ENCODE peak calls at places on chromosomes 7 and 10, in five cellular contexts. D is heart right ventricle, L is DND-41, J is tibial nerve, S is pancreas. B is an unnamed sample.

GRCh38 chr7:52463341-52463740 is 572.1 kb upstream of the POM121L12 start:
- DNase-seq in S (no peak), D (no peak), L (no peak), J (no peak), B (no peak)

GRCh38 chr10:50604823-50605222 is 18.9 kb downstream of the SGMS1 start:
- DNase-seq in D (no peak), L (no peak), J (no peak), S (no peak), B (no peak)

GRCh38 chr10:16606421-16606820 is 84.7 kb upstream of the C1QL3 start:
- DNase-seq in J (no peak), D (no peak), S (no peak), L (no peak), B (no peak)

GRCh38 chr10:61332506-61332905 is 120.7 kb downstream of the TMEM26 start:
- DNase-seq in S (no peak), J (no peak), D (no peak), L (no peak), B (no peak)

GRCh38 chr7:47479821-47480575 is 101.9 kb downstream of the TNS3 start:
- DNase-seq in J (no peak), L (no peak), S (no peak), D (no peak), B (no peak)

GRCh38 chr7:154613811-154614210 is 389.1 kb downstream of the PAXIP1 start:
- DNase-seq in J (no peak), S (no peak), L (no peak), D (no peak), B (no peak)

GRCh38 chr7:79403451-79403850 is 50.0 kb downstream of the MAGI2 start:
- DNase-seq in L (no peak), D (no peak), S (no peak), J (no peak), B (no peak)

GRCh38 chr10:74177140-74177677 is 26.2 kb downstream of the ADK start:
- DNase-seq in D (peak; percentile 29), J (no peak), L (peak; percentile 29), S (peak; percentile 71), B (no peak)

GRCh38 chr7:111638048-111638447 is 75.8 kb upstream of the IMMP2L start:
- DNase-seq in J (no peak), L (no peak), D (no peak), S (no peak), B (no peak)

GRCh38 chr7:82081644-82082224 is 311.9 kb upstream of the HGF start:
- DNase-seq in J (no peak), D (no peak), S (no peak), L (no peak), B (no peak)

GRCh38 chr7:31082017-31082416 is 29.9 kb downstream of the ADCYAP1R1 start:
- DNase-seq in J (no peak), D (no peak), L (no peak), S (no peak), B (peak; percentile 8)

GRCh38 chr10:23694446-23694920 is 255.6 kb downstream of the OTUD1 start:
- DNase-seq in S (no peak), J (no peak), D (no peak), L (no peak), B (no peak)

GRCh38 chr7:116212859-116213258 is 2.5 kb downstream of the TES start:
- DNase-seq in D (no peak), S (no peak), L (no peak), J (no peak), B (no peak)

GRCh38 chr7:55242613-55243012 is 122.5 kb upstream of the LANCL2 start:
- DNase-seq in S (no peak), D (no peak), L (no peak), J (no peak), B (no peak)

GRCh38 chr7:66641526-66641871 is 12.8 kb downstream of the KCTD7 start:
- DNase-seq in J (no peak), D (no peak), S (no peak), L (no peak), B (no peak)

GRCh38 chr7:66640802-66641525 is 12.3 kb downstream of the KCTD7 start:
- DNase-seq in D (no peak), L (no peak), J (no peak), S (no peak), B (no peak)

GRCh38 chr7:66639773-66640172 is 11.1 kb downstream of the KCTD7 start:
- DNase-seq in D (no peak), S (no peak), J (no peak), L (no peak), B (no peak)

GRCh38 chr7:66642186-66642585 is 13.5 kb downstream of the KCTD7 start:
- DNase-seq in S (no peak), L (no peak), J (no peak), D (no peak), B (no peak)

GRCh38 chr7:66638309-66639099 is 9.8 kb downstream of the KCTD7 start:
- DNase-seq in J (no peak), S (no peak), D (no peak), L (no peak), B (no peak)
- TF ChIP-seq CTCF in J (no peak), S (no peak), D (no peak), L (peak; percentile 24), B (no peak)

GRCh38 chr7:41943098-41943577 is 240.2 kb upstream of the INHBA start:
- DNase-seq in J (peak; percentile 77), L (peak; percentile 77), S (peak; percentile 94), D (peak; percentile 83), B (peak; percentile 81)

GRCh38 chr7:41933427-41933826 is 230.5 kb upstream of the INHBA start:
- DNase-seq in L (no peak), S (no peak), D (no peak), J (no peak), B (no peak)

GRCh38 chr7:41940760-41941343 is 238.0 kb upstream of the INHBA start:
- DNase-seq in J (peak; percentile 30), L (peak; percentile 63), D (peak; percentile 23), S (peak; percentile 69), B (peak; percentile 53)

GRCh38 chr7:41942468-41943097 is 239.7 kb upstream of the INHBA start:
- DNase-seq in D (no peak), L (no peak), J (no peak), S (no peak), B (no peak)

GRCh38 chr7:41938371-41938770 is 235.5 kb upstream of the INHBA start:
- DNase-seq in L (no peak), D (no peak), S (no peak), J (no peak), B (no peak)
- H3K27ac ChIP-seq in L (no peak overlapping the region), D (no peak overlapping the region), S (no peak overlapping the region), J (no peak overlapping the region), B (no peak overlapping the region)

GRCh38 chr10:33052476-33052875 is 94.4 kb upstream of the ITGB1 start:
- DNase-seq in S (no peak), J (no peak), L (no peak), D (no peak), B (no peak)
- H3K4me3 ChIP-seq in S (no peak overlapping the region), J (no peak overlapping the region), L (no peak overlapping the region), D (no peak overlapping the region), B (no peak overlapping the region)

DNA sequence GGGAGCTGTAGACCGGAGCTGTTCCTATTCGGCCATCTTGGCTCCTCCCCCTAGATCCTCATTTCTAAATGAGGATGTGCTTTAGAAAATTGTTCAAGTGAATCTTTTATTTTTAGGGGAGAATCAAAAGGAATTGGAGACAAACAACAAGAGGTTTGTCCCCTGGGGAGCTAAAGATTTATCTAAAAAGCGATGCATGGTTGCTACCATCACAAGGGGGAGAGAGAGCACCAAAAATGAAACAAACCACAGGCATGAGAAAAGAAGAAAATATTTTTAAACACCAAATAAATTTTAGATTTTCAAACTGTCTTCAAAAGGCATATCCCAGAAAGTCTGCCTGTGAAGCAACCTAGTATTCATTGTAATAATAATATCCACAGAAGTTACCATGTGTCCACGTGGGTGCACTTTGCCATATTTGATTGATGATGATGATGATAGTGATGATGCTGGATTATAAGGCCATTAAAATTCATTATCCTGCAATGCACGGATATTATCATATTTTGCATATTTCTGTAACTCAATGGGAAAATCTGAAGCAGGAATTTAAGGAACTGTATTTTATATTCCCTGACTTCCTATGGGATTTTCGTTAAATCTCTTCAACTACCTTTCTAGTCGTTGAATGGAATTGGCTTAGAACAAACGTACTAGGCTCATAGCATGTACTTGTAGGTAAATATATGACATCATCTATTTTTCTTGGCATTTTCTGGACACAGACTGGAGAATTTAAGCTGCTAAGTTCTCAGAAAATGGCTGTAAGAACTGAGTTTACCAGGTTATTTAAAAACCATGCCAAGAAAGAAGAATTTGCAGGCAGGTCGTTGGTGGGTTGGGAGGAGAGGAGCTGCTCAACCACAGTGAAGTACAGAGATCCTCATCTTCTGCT is 171.6 kb downstream of the WDR37 start:
- DNase-seq in D (no peak), L (no peak), S (no peak), J (no peak), B (no peak)
- TF ChIP-seq CTCF in D (no peak), L (peak; percentile 25), S (no peak), J (peak; percentile 6), B (no peak)

GRCh38 chr7:584122-584465 is 64.4 kb upstream of the PDGFA start:
- DNase-seq in S (no peak), D (no peak), J (no peak), L (peak; percentile 84), B (no peak)

GRCh38 chr7:585229-585711 is 65.6 kb upstream of the PDGFA start:
- DNase-seq in J (no peak), D (no peak), L (no peak), S (no peak), B (no peak)

GRCh38 chr7:583410-584121 is 63.9 kb upstream of the PDGFA start:
- DNase-seq in J (no peak), D (no peak), L (no peak), S (no peak), B (no peak)

GRCh38 chr7:585873-586272 is 66.2 kb upstream of the PDGFA start:
- DNase-seq in L (no peak), S (no peak), D (no peak), J (no peak), B (no peak)

DNA sequence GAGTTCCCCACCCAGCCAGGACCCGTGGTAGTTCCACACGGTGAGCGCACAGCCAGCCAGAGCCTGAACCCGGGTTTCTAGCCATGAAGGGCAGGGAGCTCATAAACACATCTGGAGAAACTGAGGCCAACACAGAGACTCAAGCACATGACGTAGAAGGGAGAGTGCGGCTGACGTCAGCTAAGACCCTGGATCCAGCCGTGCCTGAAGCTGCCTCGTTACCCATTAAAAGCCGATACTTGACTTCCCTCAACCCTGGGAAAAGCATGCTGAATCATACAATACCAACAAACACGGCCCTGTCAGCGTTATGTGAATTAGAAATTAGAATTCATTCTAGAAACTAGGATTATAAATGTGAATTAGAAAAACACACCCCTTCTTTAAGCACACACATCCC is 65.2 kb upstream of the PDGFA start:
- DNase-seq in D (no peak), S (no peak), J (no peak), L (no peak), B (no peak)
- H3K27ac ChIP-seq in D (no peak overlapping the region), S (no peak overlapping the region), J (no peak overlapping the region), L (peak overlapping the region; percentile 74), B (no peak overlapping the region)

GRCh38 chr7:6536262-6536770 is 14.9 kb downstream of the GRID2IP start:
- DNase-seq in L (peak; percentile 54), S (peak; percentile 57), D (no peak), J (no peak), B (no peak)
- H3K4me3 ChIP-seq in L (peak overlapping the region; percentile 56), S (peak overlapping the region; percentile 35), D (peak overlapping the region; percentile 32), J (peak overlapping the region; percentile 3), B (peak overlapping the region; percentile 49)

B was measured in left ventricle myocardium inferior.